ENCODE peak calls at places on chromosomes 1 and 21, in five cellular contexts. M is AG04450, K is HFFc6, H is SK-N-SH, V is fibroblast of pulmonary artery. N is an unnamed sample.
A peak's percentile ranks its signal among the peaks of the same experiment; 100 is the strongest.

GRCh38 chr21:35491114-35491513 is 442.0 kb upstream of the RUNX1 start:
- DNase-seq in M (no peak), K (no peak), H (no peak), V (no peak), N (no peak)

GRCh38 chr1:200733907-200734306 is 4.8 kb upstream of the CAMSAP2 start:
- DNase-seq in M (no peak), K (no peak), H (no peak), V (no peak), N (no peak)

GRCh38 chr1:161956097-161956496 is 67.6 kb downstream of the OLFML2B start:
- DNase-seq in M (peak; percentile 29), K (peak; percentile 89), H (no peak), V (peak; percentile 20), N (no peak)

GRCh38 chr21:36545776-36546511 is 66.0 kb upstream of the CLDN14 start:
- DNase-seq in M (no peak), K (no peak), H (no peak), V (peak; percentile 9), N (no peak)

GRCh38 chr1:19643602-19644419 is at the start of gene NBL1:
- DNase-seq in M (no peak), K (peak; percentile 36), H (peak; percentile 93), V (peak; percentile 67), N (no peak)

GRCh38 chr1:83515566-83516169 is 483.3 kb downstream of the TTLL7 start:
- DNase-seq in M (no peak), K (no peak), H (no peak), V (no peak), N (no peak)

GRCh38 chr1:157700711-157701110 is at the start of gene FCRL3:
- DNase-seq in M (no peak), K (no peak), H (no peak), V (no peak), N (no peak)

GRCh38 chr1:228841632-228842031 is 106.4 kb downstream of the RHOU start:
- DNase-seq in M (no peak), K (no peak), H (no peak), V (no peak), N (no peak)

GRCh38 chr1:6805004-6805416 is 19.8 kb downstream of the CAMTA1 start:
- DNase-seq in M (no peak), K (no peak), H (no peak), V (peak; percentile 23), N (no peak)

GRCh38 chr1:33001282-33001681 is 35.4 kb downstream of the AK2 start:
- DNase-seq in M (no peak), K (no peak), H (no peak), V (no peak), N (no peak)

GRCh38 chr1:8754993-8755392 is 62.4 kb downstream of the RERE start:
- DNase-seq in M (no peak), K (no peak), H (peak; percentile 70), V (no peak), N (no peak)

GRCh38 chr1:36157115-36157903 is 1.3 kb downstream of the MAP7D1 start:
- DNase-seq in M (no peak), K (no peak), H (peak; percentile 54), V (peak; percentile 38), N (no peak)

GRCh38 chr1:184486761-184487445 is 100.1 kb downstream of the C1orf21 start:
- DNase-seq in M (no peak), K (no peak), H (no peak), V (no peak), N (no peak)

GRCh38 chr1:84603941-84604830 is 29.9 kb upstream of the CTBS start:
- DNase-seq in M (no peak), K (peak; percentile 98), H (no peak), V (peak; percentile 90), N (no peak)

GRCh38 chr1:69081671-69082070 is 486.1 kb upstream of the LRRC7 start:
- DNase-seq in M (no peak), K (no peak), H (no peak), V (peak; percentile 21), N (no peak)

GRCh38 chr1:231528175-231529029 is at the start of gene TSNAX:
- DNase-seq in M (peak; percentile 78), K (peak; percentile 84), H (peak; percentile 94), V (peak; percentile 95), N (peak; percentile 70)

GRCh38 chr1:225811622-225812487 is 1.9 kb downstream of the EPHX1 start:
- DNase-seq in M (no peak), K (no peak), H (no peak), V (no peak), N (no peak)

GRCh38 chr1:225813250-225813964 is 3.5 kb downstream of the EPHX1 start:
- DNase-seq in M (no peak), K (no peak), H (no peak), V (peak; percentile 70), N (no peak)

GRCh38 chr1:225808136-225808535 is 1.8 kb upstream of the EPHX1 start:
- DNase-seq in M (no peak), K (no peak), H (no peak), V (no peak), N (no peak)

GRCh38 chr1:225812488-225813249 is 2.7 kb downstream of the EPHX1 start:
- DNase-seq in M (no peak), K (no peak), H (no peak), V (peak; percentile 39), N (no peak)

DNA sequence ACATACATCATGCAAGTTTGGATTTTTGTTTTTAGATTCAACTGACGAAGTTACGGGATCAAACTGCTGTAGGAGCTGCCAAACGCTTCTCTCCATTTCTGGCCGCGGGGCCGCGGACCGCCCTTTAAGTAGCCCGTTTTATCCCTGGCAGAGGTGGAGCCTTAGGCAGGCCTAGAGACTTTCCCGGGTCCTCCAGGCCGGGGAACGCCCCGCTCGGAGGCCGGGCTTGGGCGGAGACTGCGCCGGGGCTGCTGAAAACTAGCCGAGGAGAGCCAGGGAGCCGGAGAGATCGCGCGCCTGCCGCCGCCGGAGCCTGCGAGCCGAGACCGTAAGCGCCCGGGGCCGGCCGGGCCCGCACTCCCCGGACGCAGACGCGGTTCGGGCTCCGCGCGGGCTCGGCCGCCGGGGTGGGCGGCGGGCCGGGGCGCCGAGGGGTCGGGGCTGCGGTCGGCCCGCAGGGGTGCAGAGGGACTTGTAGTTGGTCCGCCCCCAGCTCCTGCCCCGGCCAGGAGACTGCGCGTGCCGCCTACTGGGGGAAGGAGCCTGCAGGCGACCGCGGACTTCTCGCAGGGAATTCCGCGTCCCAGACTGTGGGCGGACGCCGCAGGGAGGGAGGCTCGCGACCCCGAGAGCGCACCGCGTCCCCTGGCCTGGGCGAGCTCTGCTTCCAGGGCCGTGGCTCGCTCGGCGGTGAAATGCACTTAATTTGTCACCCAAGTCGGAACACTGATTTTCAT is at the start of gene EPHX1:
- DNase-seq in M (peak; percentile 61), K (peak; percentile 80), H (peak; percentile 95), V (peak; percentile 89), N (peak; percentile 87)
- TF ChIP-seq CTCF in M (peak; percentile 42), K (no peak), H (peak; percentile 41), V (peak; percentile 37), N (peak; percentile 24)

GRCh38 chr1:156146006-156146748 is 7.2 kb upstream of the SEMA4A start:
- DNase-seq in M (peak; percentile 86), K (peak; percentile 97), H (peak; percentile 85), V (peak; percentile 95), N (peak; percentile 85)
- TF ChIP-seq CTCF in M (peak; percentile 64), K (peak; percentile 89), H (peak; percentile 75), V (peak; percentile 72), N (peak; percentile 97)

GRCh38 chr1:51313268-51313852 is 17.0 kb downstream of the TTC39A start:
- DNase-seq in M (no peak), K (no peak), H (peak; percentile 46), V (no peak), N (no peak)
- TF ChIP-seq CTCF in M (peak; percentile 16), K (peak; percentile 57), H (peak; percentile 40), V (peak; percentile 14), N (no peak)

DNA sequence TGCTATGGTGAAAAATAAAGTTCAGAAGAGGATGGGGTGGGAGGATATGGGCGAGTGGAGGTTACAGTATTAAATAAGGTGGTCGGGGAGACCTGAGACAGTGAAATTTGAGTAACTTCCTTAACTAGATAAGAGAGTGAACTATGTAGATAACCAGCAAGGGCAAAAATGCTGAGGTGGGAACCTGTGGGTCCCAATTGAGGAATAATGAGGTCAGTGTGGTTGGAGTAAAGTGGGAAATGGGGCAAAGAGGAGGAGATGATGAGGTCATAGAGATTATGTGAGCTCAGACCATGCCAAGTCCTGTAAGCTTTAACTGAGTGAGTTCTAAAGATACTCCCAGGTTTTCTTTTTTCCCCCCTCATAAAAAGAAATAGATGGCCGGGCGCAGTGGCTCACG is 614.6 kb upstream of the PLXNA2 start:
- DNase-seq in M (no peak), K (no peak), H (no peak), V (no peak), N (no peak)
- TF ChIP-seq CTCF in M (no peak), K (no peak), H (no peak), V (no peak), N (no peak)

GRCh38 chr1:15972409-15972808 is 3.5 kb downstream of the ZBTB17 start:
- DNase-seq in M (no peak), K (no peak), H (no peak), V (no peak), N (no peak)

GRCh38 chr1:15975358-15975804 is 520 bp downstream of the ZBTB17 start:
- DNase-seq in M (no peak), K (peak; percentile 50), H (peak; percentile 93), V (peak; percentile 48), N (no peak)

GRCh38 chr1:15974855-15975254 is 1.0 kb downstream of the ZBTB17 start:
- DNase-seq in M (no peak), K (no peak), H (no peak), V (no peak), N (no peak)

GRCh38 chr1:15973772-15974171 is 2.1 kb downstream of the ZBTB17 start:
- DNase-seq in M (no peak), K (no peak), H (no peak), V (no peak), N (no peak)

GRCh38 chr1:15975805-15976680 is at the start of gene ZBTB17:
- DNase-seq in M (peak; percentile 83), K (peak; percentile 88), H (peak; percentile 97), V (peak; percentile 95), N (peak; percentile 55)
- TF ChIP-seq CTCF in M (no peak), K (peak; percentile 51), H (no peak), V (no peak), N (no peak)

GRCh38 chr1:108679586-108680213 is 12.4 kb upstream of the PRPF38B start:
- DNase-seq in M (no peak), K (no peak), H (no peak), V (no peak), N (no peak)
- TF ChIP-seq CTCF in M (no peak), K (no peak), H (no peak), V (no peak), N (no peak)